ENCODE peak calls at places on chromosomes 16 and 17, in six cellular contexts. K, P, F, D, X and U are unnamed samples.
A peak's percentile ranks its signal among the peaks of the same experiment; 100 is the strongest.

GRCh38 chr16:78596996-78597422 is 497.6 kb downstream of the WWOX start:
- DNase-seq in K (no peak), P (no peak), F (no peak), D (no peak), X (no peak), U (no peak)

GRCh38 chr17:81821603-81822311 is 11.3 kb downstream of the MCRIP1 start:
- DNase-seq in K (peak; percentile 85), P (peak; percentile 41), F (peak; percentile 40), D (peak; percentile 90), X (no peak), U (no peak)

GRCh38 chr16:1781758-1782407 is 488 bp downstream of the SPSB3 start:
- DNase-seq in K (peak; percentile 32), P (no peak), F (no peak), D (peak; percentile 75), X (no peak), U (peak; percentile 39)

GRCh38 chr17:55005520-55005919 is 37.0 kb downstream of the STXBP4 start:
- DNase-seq in K (no peak), P (no peak), F (peak; percentile 63), D (peak; percentile 77), X (no peak), U (no peak)

GRCh38 chr16:70454221-70455034 is at the start of gene FCSK:
- DNase-seq in K (peak; percentile 73), P (peak; percentile 53), F (peak; percentile 50), D (peak; percentile 92), X (peak; percentile 54), U (peak; percentile 78)

GRCh38 chr16:85187002-85187401 is 74.7 kb upstream of the CIBAR2 start:
- DNase-seq in K (no peak), P (no peak), F (no peak), D (no peak), X (no peak), U (no peak)

GRCh38 chr16:53224932-53225533 is 170.2 kb downstream of the CHD9 start:
- DNase-seq in K (no peak), P (no peak), F (no peak), D (no peak), X (no peak), U (no peak)

GRCh38 chr17:12227547-12227946 is 206.9 kb downstream of the MAP2K4 start:
- DNase-seq in K (no peak), P (no peak), F (no peak), D (no peak), X (no peak), U (no peak)

GRCh38 chr17:67606896-67607604 is 110.7 kb upstream of the NOL11 start:
- DNase-seq in K (no peak), P (no peak), F (no peak), D (no peak), X (no peak), U (no peak)

GRCh38 chr16:48054881-48055601 is 100.8 kb downstream of the ABCC12 start:
- DNase-seq in K (peak; percentile 24), P (peak; percentile 50), F (peak; percentile 35), D (peak; percentile 86), X (peak; percentile 0), U (peak; percentile 63)

GRCh38 chr16:68539704-68540370 is 746 bp downstream of the ZFP90 start:
- DNase-seq in K (no peak), P (no peak), F (no peak), D (no peak), X (peak; percentile 0), U (peak; percentile 49)

GRCh38 chr16:31265329-31266245 is 5.8 kb downstream of the ITGAM start:
- DNase-seq in K (no peak), P (no peak), F (no peak), D (peak; percentile 75), X (peak; percentile 39), U (peak; percentile 80)

GRCh38 chr17:50060951-50061712 is 5.2 kb downstream of the ITGA3 start:
- DNase-seq in K (peak; percentile 83), P (no peak), F (no peak), D (peak; percentile 47), X (no peak), U (peak; percentile 77)

GRCh38 chr16:70160821-70161220 is 12.8 kb upstream of the CLEC18C start:
- DNase-seq in K (no peak), P (no peak), F (no peak), D (no peak), X (no peak), U (no peak)

GRCh38 chr16:56338566-56339318 is 86.6 kb downstream of the AMFR start:
- DNase-seq in K (peak; percentile 3), P (no peak), F (no peak), D (no peak), X (no peak), U (no peak)

GRCh38 chr16:85061566-85061965 is 34.0 kb downstream of the KIAA0513 start:
- DNase-seq in K (no peak), P (peak; percentile 41), F (no peak), D (no peak), X (no peak), U (no peak)

GRCh38 chr16:29845656-29846055 is 17.4 kb downstream of the CDIPT start:
- DNase-seq in K (no peak), P (no peak), F (no peak), D (no peak), X (no peak), U (no peak)

GRCh38 chr17:34850023-34850422 is 111.2 kb downstream of the CCT6B start:
- DNase-seq in K (no peak), P (no peak), F (no peak), D (no peak), X (no peak), U (no peak)

GRCh38 chr17:51428668-51429486 is 168.5 kb downstream of the UTP18 start:
- DNase-seq in K (no peak), P (no peak), F (no peak), D (no peak), X (no peak), U (no peak)

GRCh38 chr17:73591278-73592078 is 52.8 kb downstream of the SDK2 start:
- DNase-seq in K (no peak), P (no peak), F (no peak), D (no peak), X (peak; percentile 60), U (no peak)

GRCh38 chr17:19720631-19721426 is 4.4 kb upstream of the SLC47A2 start:
- DNase-seq in K (no peak), P (no peak), F (no peak), D (peak; percentile 43), X (no peak), U (no peak)

GRCh38 chr17:38691154-38691553 is 13.9 kb upstream of the MLLT6 start:
- DNase-seq in K (no peak), P (no peak), F (no peak), D (peak; percentile 43), X (no peak), U (no peak)

GRCh38 chr17:64399767-64400156 is 9.1 kb upstream of the PECAM1 start:
- DNase-seq in K (no peak), P (no peak), F (no peak), D (no peak), X (no peak), U (no peak)

GRCh38 chr16:61146429-61146828 is 889.8 kb downstream of the CDH8 start:
- DNase-seq in K (no peak), P (no peak), F (no peak), D (no peak), X (no peak), U (no peak)

GRCh38 chr16:2511128-2511785 is 2.5 kb upstream of the ATP6V0C start:
- DNase-seq in K (peak; percentile 70), P (peak; percentile 71), F (no peak), D (no peak), X (no peak), U (no peak)

GRCh38 chr16:72085002-72085401 is 8.4 kb downstream of the TXNL4B start:
- DNase-seq in K (peak; percentile 60), P (no peak), F (no peak), D (no peak), X (no peak), U (no peak)

GRCh38 chr16:27428035-27428785 is 26.2 kb downstream of the IL21R start:
- DNase-seq in K (no peak), P (no peak), F (no peak), D (no peak), X (no peak), U (no peak)
- TF ChIP-seq CTCF in K (no peak), P (no peak), F (peak; percentile 18), D (peak; percentile 36), X (no peak), U (no peak)

DNA sequence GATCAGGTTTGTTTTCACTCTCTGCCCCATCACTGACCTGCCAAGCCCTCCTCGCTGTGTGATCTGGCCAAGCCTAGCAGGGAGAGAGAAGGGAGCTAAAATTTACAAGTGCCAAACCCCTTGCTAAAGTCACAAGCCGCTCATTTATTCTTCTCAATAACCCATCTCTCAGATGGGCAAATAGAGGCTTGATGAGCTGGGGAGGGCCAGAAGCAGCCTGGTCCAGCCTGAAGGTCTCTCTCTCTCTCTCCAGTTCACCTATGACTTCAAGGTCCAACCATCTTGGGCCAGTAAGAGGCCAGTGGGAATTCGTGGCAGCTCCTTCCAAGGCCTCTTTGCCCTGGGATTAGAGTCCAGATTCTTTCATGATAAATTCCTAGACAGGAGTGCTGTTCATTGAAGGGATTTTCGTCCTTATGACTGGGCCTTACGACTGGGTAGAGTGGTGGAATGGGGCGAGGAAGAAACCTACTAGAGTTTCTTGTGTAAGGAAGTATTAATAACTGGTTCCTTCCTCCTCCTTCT is 3.4 kb downstream of the CA7 start:
- DNase-seq in K (no peak), P (no peak), F (no peak), D (peak; percentile 16), X (no peak), U (no peak)
- H3K27ac ChIP-seq in K (no peak overlapping the region), P (no peak overlapping the region), F (no peak overlapping the region), D (no peak overlapping the region), X (no peak overlapping the region), U (no peak overlapping the region)

DNA sequence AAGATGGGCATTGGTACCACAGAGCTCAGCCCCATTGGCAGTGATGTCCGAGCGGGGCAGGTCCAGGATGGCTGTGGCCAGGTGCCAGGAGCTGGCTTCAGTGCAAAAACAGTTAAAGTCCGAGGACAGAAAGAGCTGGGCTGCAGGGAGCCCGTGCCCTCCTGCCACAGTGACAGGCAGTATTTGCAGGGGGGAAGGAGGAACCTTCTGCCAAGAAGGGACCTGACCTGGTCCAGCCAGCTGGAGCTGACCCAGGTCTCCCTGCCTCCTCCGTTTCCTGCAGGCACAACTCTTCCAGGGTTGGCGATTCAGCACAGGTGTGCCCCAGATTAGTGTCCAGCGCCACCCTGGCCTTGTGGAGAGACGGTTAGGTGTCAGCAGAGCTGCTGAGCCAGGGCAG is 199.0 kb downstream of the ENGASE start:
- DNase-seq in K (no peak), P (no peak), F (no peak), D (no peak), X (no peak), U (no peak)
- TF ChIP-seq CTCF in K (no peak), P (no peak), F (no peak), D (no peak), X (no peak), U (no peak)

DNA sequence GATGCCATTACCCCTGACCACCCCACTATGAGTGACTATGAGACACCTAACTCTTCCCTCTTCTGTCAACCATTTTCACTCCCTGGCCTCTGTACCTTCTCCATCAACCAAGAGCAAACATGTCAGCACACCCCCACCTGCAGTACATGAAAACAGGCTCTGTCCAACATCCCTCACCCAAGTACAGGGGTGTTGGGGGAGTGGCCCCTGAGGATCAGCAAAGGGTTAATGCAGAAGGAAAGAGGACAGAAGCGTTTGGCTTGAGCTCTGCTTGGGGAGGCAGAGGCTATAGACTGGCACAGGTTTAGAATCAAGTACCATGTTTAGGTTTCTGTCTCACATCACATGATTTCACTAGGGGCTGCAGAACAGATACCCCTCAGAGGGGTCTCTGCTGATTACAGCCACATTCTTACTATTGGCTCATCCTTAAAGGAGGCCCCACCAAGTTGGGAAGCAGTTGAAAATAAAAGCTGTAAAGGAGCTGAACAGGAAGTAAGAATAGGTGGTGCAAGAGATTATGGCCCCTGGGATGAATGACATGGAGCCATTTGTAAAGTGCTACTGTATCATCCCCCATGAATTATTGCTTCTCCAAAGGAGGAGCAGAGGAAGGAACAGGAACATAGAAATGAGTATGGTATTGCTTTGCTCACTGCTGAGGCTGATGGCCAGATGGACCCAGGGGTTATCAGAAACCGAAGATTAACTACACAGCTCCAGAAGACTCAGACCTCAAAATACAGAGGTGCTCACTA is 2.4 kb upstream of the PSMC3IP start:
- DNase-seq in K (no peak), P (no peak), F (no peak), D (no peak), X (no peak), U (no peak)
- H3K27ac ChIP-seq in K (no peak overlapping the region), P (no peak overlapping the region), F (no peak overlapping the region), D (no peak overlapping the region), X (no peak overlapping the region), U (peak overlapping the region; percentile 47)